ENCODE peak calls at places on chromosomes 1 and 21, in nine cellular contexts. One of them, this sample, is unnamed.

GRCh38 chr1:200905411-200906052 is 10.8 kb downstream of the INAVA start:
- DNase-seq in HCT116: no peak
- DNase-seq in WTC11: no peak
- DNase-seq in SHP77: no peak
- DNase-seq in HT1080: peak
- DNase-seq in kidney glomerular epithelial cell: no peak
- DNase-seq in T-helper 2 cell treated with Interferon-gamma antibody and Interleukin-4, amounts not matched to agents 5 μg/mL and 100 μg/mL, for 36 hours: peak
- DNase-seq in stomach: no peak
- DNase-seq in KBM-7: no peak
- DNase-seq in this sample: peak

GRCh38 chr1:228445867-228446584 is 29.4 kb upstream of the TRIM17 start:
- DNase-seq in stomach: no peak
- DNase-seq in WTC11: peak
- DNase-seq in SHP77: no peak
- DNase-seq in kidney glomerular epithelial cell: no peak
- DNase-seq in HCT116: no peak
- DNase-seq in HT1080: no peak
- DNase-seq in T-helper 2 cell treated with Interferon-gamma antibody and Interleukin-4, amounts not matched to agents 5 μg/mL and 100 μg/mL, for 36 hours: peak
- DNase-seq in KBM-7: no peak
- DNase-seq in this sample: peak

GRCh38 chr21:17793271-17793670 is 25.9 kb downstream of the C21orf91 start:
- DNase-seq in WTC11: no peak
- DNase-seq in stomach: no peak
- DNase-seq in HT1080: no peak
- DNase-seq in HCT116: no peak
- DNase-seq in kidney glomerular epithelial cell: no peak
- DNase-seq in KBM-7: no peak
- DNase-seq in T-helper 2 cell treated with Interferon-gamma antibody and Interleukin-4, amounts not matched to agents 5 μg/mL and 100 μg/mL, for 36 hours: no peak
- DNase-seq in SHP77: no peak
- DNase-seq in this sample: no peak

GRCh38 chr1:4485398-4485797 is 169.0 kb upstream of the AJAP1 start:
- DNase-seq in HT1080: no peak
- DNase-seq in HCT116: no peak
- DNase-seq in SHP77: no peak
- DNase-seq in KBM-7: no peak
- DNase-seq in stomach: no peak
- DNase-seq in WTC11: no peak
- DNase-seq in kidney glomerular epithelial cell: no peak
- DNase-seq in T-helper 2 cell treated with Interferon-gamma antibody and Interleukin-4, amounts not matched to agents 5 μg/mL and 100 μg/mL, for 36 hours: no peak
- DNase-seq in this sample: no peak

GRCh38 chr1:231315887-231316286 is 21.8 kb downstream of the EXOC8 start:
- DNase-seq in T-helper 2 cell treated with Interferon-gamma antibody and Interleukin-4, amounts not matched to agents 5 μg/mL and 100 μg/mL, for 36 hours: peak
- DNase-seq in kidney glomerular epithelial cell: no peak
- DNase-seq in HT1080: peak
- DNase-seq in HCT116: peak
- DNase-seq in SHP77: peak
- DNase-seq in WTC11: peak
- DNase-seq in KBM-7: peak
- DNase-seq in stomach: peak
- DNase-seq in this sample: peak

GRCh38 chr1:84689514-84690396 is 506 bp downstream of the SSX2IP start:
- DNase-seq in KBM-7: peak
- DNase-seq in kidney glomerular epithelial cell: peak
- DNase-seq in HCT116: no peak
- DNase-seq in SHP77: peak
- DNase-seq in WTC11: peak
- DNase-seq in HT1080: peak
- DNase-seq in T-helper 2 cell treated with Interferon-gamma antibody and Interleukin-4, amounts not matched to agents 5 μg/mL and 100 μg/mL, for 36 hours: peak
- DNase-seq in stomach: peak
- DNase-seq in this sample: peak

GRCh38 chr1:19483691-19484090 is 1.6 kb downstream of the CAPZB start:
- DNase-seq in HCT116: no peak
- DNase-seq in KBM-7: no peak
- DNase-seq in HT1080: no peak
- DNase-seq in SHP77: no peak
- DNase-seq in stomach: no peak
- DNase-seq in T-helper 2 cell treated with Interferon-gamma antibody and Interleukin-4, amounts not matched to agents 5 μg/mL and 100 μg/mL, for 36 hours: no peak
- DNase-seq in kidney glomerular epithelial cell: no peak
- DNase-seq in WTC11: no peak
- DNase-seq in this sample: no peak

GRCh38 chr1:159171254-159171687 is at the start of gene CADM3:
- DNase-seq in SHP77: no peak
- DNase-seq in KBM-7: no peak
- DNase-seq in HT1080: no peak
- DNase-seq in stomach: no peak
- DNase-seq in HCT116: no peak
- DNase-seq in kidney glomerular epithelial cell: no peak
- DNase-seq in WTC11: peak
- DNase-seq in T-helper 2 cell treated with Interferon-gamma antibody and Interleukin-4, amounts not matched to agents 5 μg/mL and 100 μg/mL, for 36 hours: no peak
- DNase-seq in this sample: no peak

GRCh38 chr1:47231314-47232186 is 475 bp downstream of the TAL1 start:
- DNase-seq in HCT116: no peak
- DNase-seq in WTC11: no peak
- DNase-seq in stomach: no peak
- DNase-seq in T-helper 2 cell treated with Interferon-gamma antibody and Interleukin-4, amounts not matched to agents 5 μg/mL and 100 μg/mL, for 36 hours: peak
- DNase-seq in KBM-7: peak
- DNase-seq in HT1080: no peak
- DNase-seq in kidney glomerular epithelial cell: no peak
- DNase-seq in SHP77: no peak
- DNase-seq in this sample: peak

GRCh38 chr1:56145524-56145923 is 433.8 kb downstream of the PLPP3 start:
- DNase-seq in WTC11: no peak
- DNase-seq in KBM-7: no peak
- DNase-seq in kidney glomerular epithelial cell: no peak
- DNase-seq in HT1080: peak
- DNase-seq in stomach: no peak
- DNase-seq in SHP77: no peak
- DNase-seq in T-helper 2 cell treated with Interferon-gamma antibody and Interleukin-4, amounts not matched to agents 5 μg/mL and 100 μg/mL, for 36 hours: no peak
- DNase-seq in HCT116: no peak
- DNase-seq in this sample: no peak

GRCh38 chr1:234369784-234370183 is 3.5 kb upstream of the COA6 start:
- DNase-seq in WTC11: no peak
- DNase-seq in kidney glomerular epithelial cell: no peak
- DNase-seq in HCT116: no peak
- DNase-seq in KBM-7: no peak
- DNase-seq in stomach: no peak
- DNase-seq in SHP77: no peak
- DNase-seq in T-helper 2 cell treated with Interferon-gamma antibody and Interleukin-4, amounts not matched to agents 5 μg/mL and 100 μg/mL, for 36 hours: no peak
- DNase-seq in HT1080: peak
- DNase-seq in this sample: peak

GRCh38 chr1:94962745-94963265 is 35.9 kb upstream of the CNN3 start:
- DNase-seq in WTC11: no peak
- DNase-seq in HCT116: no peak
- DNase-seq in KBM-7: peak
- DNase-seq in stomach: peak
- DNase-seq in kidney glomerular epithelial cell: peak
- DNase-seq in HT1080: no peak
- DNase-seq in T-helper 2 cell treated with Interferon-gamma antibody and Interleukin-4, amounts not matched to agents 5 μg/mL and 100 μg/mL, for 36 hours: peak
- DNase-seq in SHP77: peak
- DNase-seq in this sample: peak

GRCh38 chr1:97139512-97139911 is 417.9 kb downstream of the PTBP2 start:
- DNase-seq in T-helper 2 cell treated with Interferon-gamma antibody and Interleukin-4, amounts not matched to agents 5 μg/mL and 100 μg/mL, for 36 hours: no peak
- DNase-seq in kidney glomerular epithelial cell: peak
- DNase-seq in stomach: no peak
- DNase-seq in HCT116: no peak
- DNase-seq in KBM-7: no peak
- DNase-seq in SHP77: no peak
- DNase-seq in WTC11: no peak
- DNase-seq in HT1080: no peak
- DNase-seq in this sample: peak

GRCh38 chr1:221933814-221934213 is 191.9 kb upstream of the DUSP10 start:
- DNase-seq in stomach: no peak
- DNase-seq in SHP77: no peak
- DNase-seq in HCT116: no peak
- DNase-seq in T-helper 2 cell treated with Interferon-gamma antibody and Interleukin-4, amounts not matched to agents 5 μg/mL and 100 μg/mL, for 36 hours: no peak
- DNase-seq in KBM-7: no peak
- DNase-seq in WTC11: no peak
- DNase-seq in HT1080: no peak
- DNase-seq in kidney glomerular epithelial cell: no peak
- DNase-seq in this sample: no peak

GRCh38 chr1:147072371-147073061 is 99.8 kb downstream of the PRKAB2 start:
- DNase-seq in kidney glomerular epithelial cell: no peak
- DNase-seq in stomach: no peak
- DNase-seq in HCT116: no peak
- DNase-seq in SHP77: peak
- DNase-seq in WTC11: peak
- DNase-seq in KBM-7: no peak
- DNase-seq in HT1080: peak
- DNase-seq in T-helper 2 cell treated with Interferon-gamma antibody and Interleukin-4, amounts not matched to agents 5 μg/mL and 100 μg/mL, for 36 hours: no peak
- DNase-seq in this sample: no peak

GRCh38 chr1:58934711-58935110 is 150.9 kb upstream of the JUN start:
- DNase-seq in HCT116: no peak
- DNase-seq in kidney glomerular epithelial cell: no peak
- DNase-seq in SHP77: no peak
- DNase-seq in stomach: no peak
- DNase-seq in T-helper 2 cell treated with Interferon-gamma antibody and Interleukin-4, amounts not matched to agents 5 μg/mL and 100 μg/mL, for 36 hours: no peak
- DNase-seq in HT1080: no peak
- DNase-seq in WTC11: no peak
- DNase-seq in KBM-7: no peak
- DNase-seq in this sample: no peak

GRCh38 chr21:14376854-14377253 is 6.1 kb downstream of the HSPA13 start:
- DNase-seq in SHP77: no peak
- DNase-seq in KBM-7: no peak
- DNase-seq in T-helper 2 cell treated with Interferon-gamma antibody and Interleukin-4, amounts not matched to agents 5 μg/mL and 100 μg/mL, for 36 hours: no peak
- DNase-seq in kidney glomerular epithelial cell: no peak
- DNase-seq in HT1080: no peak
- DNase-seq in WTC11: no peak
- DNase-seq in stomach: no peak
- DNase-seq in HCT116: no peak
- DNase-seq in this sample: peak

GRCh38 chr1:161763522-161764098 is 2.5 kb upstream of the ATF6 start:
- DNase-seq in KBM-7: peak
- DNase-seq in SHP77: peak
- DNase-seq in stomach: peak
- DNase-seq in T-helper 2 cell treated with Interferon-gamma antibody and Interleukin-4, amounts not matched to agents 5 μg/mL and 100 μg/mL, for 36 hours: no peak
- DNase-seq in kidney glomerular epithelial cell: peak
- DNase-seq in WTC11: no peak
- DNase-seq in HCT116: peak
- DNase-seq in HT1080: no peak
- DNase-seq in this sample: peak

GRCh38 chr1:41500378-41500777 is 15.9 kb upstream of the EDN2 start:
- DNase-seq in HCT116: no peak
- DNase-seq in KBM-7: no peak
- DNase-seq in WTC11: no peak
- DNase-seq in SHP77: no peak
- DNase-seq in HT1080: no peak
- DNase-seq in kidney glomerular epithelial cell: peak
- DNase-seq in stomach: peak
- DNase-seq in T-helper 2 cell treated with Interferon-gamma antibody and Interleukin-4, amounts not matched to agents 5 μg/mL and 100 μg/mL, for 36 hours: no peak
- DNase-seq in this sample: no peak

GRCh38 chr21:15062566-15062965 is 2.2 kb downstream of the NRIP1 start:
- DNase-seq in kidney glomerular epithelial cell: peak
- DNase-seq in WTC11: no peak
- DNase-seq in T-helper 2 cell treated with Interferon-gamma antibody and Interleukin-4, amounts not matched to agents 5 μg/mL and 100 μg/mL, for 36 hours: no peak
- DNase-seq in SHP77: no peak
- DNase-seq in KBM-7: peak
- DNase-seq in HT1080: no peak
- DNase-seq in stomach: no peak
- DNase-seq in HCT116: no peak
- DNase-seq in this sample: peak

GRCh38 chr1:83006271-83006670 is 992.7 kb downstream of the TTLL7 start:
- DNase-seq in SHP77: no peak
- DNase-seq in stomach: no peak
- DNase-seq in HCT116: no peak
- DNase-seq in KBM-7: no peak
- DNase-seq in WTC11: no peak
- DNase-seq in kidney glomerular epithelial cell: no peak
- DNase-seq in T-helper 2 cell treated with Interferon-gamma antibody and Interleukin-4, amounts not matched to agents 5 μg/mL and 100 μg/mL, for 36 hours: no peak
- DNase-seq in HT1080: no peak
- DNase-seq in this sample: no peak

GRCh38 chr1:27152829-27153548 is 1.9 kb downstream of the SLC9A1 start:
- DNase-seq in KBM-7: no peak
- DNase-seq in stomach: no peak
- DNase-seq in SHP77: no peak
- DNase-seq in kidney glomerular epithelial cell: no peak
- DNase-seq in HT1080: no peak
- DNase-seq in WTC11: no peak
- DNase-seq in HCT116: no peak
- DNase-seq in T-helper 2 cell treated with Interferon-gamma antibody and Interleukin-4, amounts not matched to agents 5 μg/mL and 100 μg/mL, for 36 hours: no peak
- DNase-seq in this sample: peak

GRCh38 chr1:93042134-93042821 is 36.8 kb upstream of the MTF2 start:
- DNase-seq in T-helper 2 cell treated with Interferon-gamma antibody and Interleukin-4, amounts not matched to agents 5 μg/mL and 100 μg/mL, for 36 hours: peak
- DNase-seq in SHP77: no peak
- DNase-seq in stomach: no peak
- DNase-seq in WTC11: no peak
- DNase-seq in HCT116: no peak
- DNase-seq in kidney glomerular epithelial cell: no peak
- DNase-seq in KBM-7: no peak
- DNase-seq in HT1080: peak
- DNase-seq in this sample: peak

GRCh38 chr1:175191654-175192053 is 922 bp downstream of the KIAA0040 start:
- DNase-seq in HT1080: no peak
- DNase-seq in KBM-7: peak
- DNase-seq in kidney glomerular epithelial cell: no peak
- DNase-seq in T-helper 2 cell treated with Interferon-gamma antibody and Interleukin-4, amounts not matched to agents 5 μg/mL and 100 μg/mL, for 36 hours: no peak
- DNase-seq in SHP77: no peak
- DNase-seq in WTC11: no peak
- DNase-seq in HCT116: no peak
- DNase-seq in stomach: no peak
- DNase-seq in this sample: no peak

GRCh38 chr21:36888466-36888865 is 78.0 kb downstream of the HLCS start:
- DNase-seq in WTC11: no peak
- DNase-seq in SHP77: no peak
- DNase-seq in KBM-7: no peak
- DNase-seq in T-helper 2 cell treated with Interferon-gamma antibody and Interleukin-4, amounts not matched to agents 5 μg/mL and 100 μg/mL, for 36 hours: no peak
- DNase-seq in stomach: no peak
- DNase-seq in HCT116: no peak
- DNase-seq in kidney glomerular epithelial cell: no peak
- DNase-seq in HT1080: no peak
- DNase-seq in this sample: no peak

GRCh38 chr1:155004352-155005075 is 1.9 kb downstream of the ZBTB7B start:
- DNase-seq in KBM-7: no peak
- DNase-seq in stomach: no peak
- DNase-seq in WTC11: no peak
- DNase-seq in kidney glomerular epithelial cell: no peak
- DNase-seq in HT1080: no peak
- DNase-seq in T-helper 2 cell treated with Interferon-gamma antibody and Interleukin-4, amounts not matched to agents 5 μg/mL and 100 μg/mL, for 36 hours: no peak
- DNase-seq in HCT116: no peak
- DNase-seq in SHP77: no peak
- DNase-seq in this sample: no peak

GRCh38 chr1:44705470-44705869 is 25.5 kb downstream of the RNU5D-1 start:
- DNase-seq in WTC11: no peak
- DNase-seq in SHP77: no peak
- DNase-seq in KBM-7: no peak
- DNase-seq in T-helper 2 cell treated with Interferon-gamma antibody and Interleukin-4, amounts not matched to agents 5 μg/mL and 100 μg/mL, for 36 hours: no peak
- DNase-seq in HCT116: no peak
- DNase-seq in kidney glomerular epithelial cell: no peak
- DNase-seq in stomach: no peak
- DNase-seq in HT1080: no peak
- DNase-seq in this sample: no peak

GRCh38 chr1:23100074-23100748 is 68.4 kb downstream of the LUZP1 start:
- DNase-seq in WTC11: no peak
- DNase-seq in HT1080: peak
- DNase-seq in kidney glomerular epithelial cell: peak
- DNase-seq in stomach: peak
- DNase-seq in HCT116: no peak
- DNase-seq in T-helper 2 cell treated with Interferon-gamma antibody and Interleukin-4, amounts not matched to agents 5 μg/mL and 100 μg/mL, for 36 hours: peak
- DNase-seq in SHP77: no peak
- DNase-seq in KBM-7: peak
- DNase-seq in this sample: peak

GRCh38 chr1:68112835-68113243 is 62.4 kb upstream of the DIRAS3 start:
- DNase-seq in HT1080: peak
- DNase-seq in WTC11: no peak
- DNase-seq in KBM-7: no peak
- DNase-seq in T-helper 2 cell treated with Interferon-gamma antibody and Interleukin-4, amounts not matched to agents 5 μg/mL and 100 μg/mL, for 36 hours: no peak
- DNase-seq in kidney glomerular epithelial cell: no peak
- DNase-seq in SHP77: no peak
- DNase-seq in stomach: no peak
- DNase-seq in HCT116: peak
- DNase-seq in this sample: peak

GRCh38 chr1:171803056-171803455 is 21.6 kb downstream of the METTL13 start:
- DNase-seq in stomach: no peak
- DNase-seq in SHP77: no peak
- DNase-seq in WTC11: no peak
- DNase-seq in HCT116: no peak
- DNase-seq in KBM-7: no peak
- DNase-seq in HT1080: no peak
- DNase-seq in kidney glomerular epithelial cell: no peak
- DNase-seq in T-helper 2 cell treated with Interferon-gamma antibody and Interleukin-4, amounts not matched to agents 5 μg/mL and 100 μg/mL, for 36 hours: no peak
- DNase-seq in this sample: no peak

This sample was measured in ELR.